ENCODE peak calls at places on chromosomes 7 and 10, in eight cellular contexts. N is pulmonary artery endothelial cell; U is CD8-positive, alpha-beta memory T cell; H is NCI-H1105; O is MCF 10A; Y is LoVo; P is esophagus muscularis mucosa; K is amniotic stem cell. D is an unnamed sample.

GRCh38 chr10:3106908-3107425 is 39.6 kb downstream of the PFKP start:
- DNase-seq in N (no peak), U (no peak), H (no peak), O (no peak), Y (no peak), P (no peak), K (no peak), D (no peak)

GRCh38 chr7:158525648-158526484 is 61.8 kb downstream of the PTPRN2 start:
- DNase-seq in N (no peak), U (no peak), H (no peak), O (no peak), Y (no peak), P (no peak), K (no peak), D (no peak)

GRCh38 chr7:157569967-157570366 is 233.2 kb downstream of the DNAJB6 start:
- DNase-seq in N (no peak), U (no peak), H (no peak), O (no peak), Y (no peak), P (no peak), K (no peak), D (no peak)

GRCh38 chr7:93043393-93043985 is 74.3 kb downstream of the SAMD9 start:
- DNase-seq in N (no peak), U (no peak), H (no peak), O (peak), Y (no peak), P (no peak), K (peak), D (peak)

GRCh38 chr10:119517235-119518141 is 25.0 kb downstream of the RGS10 start:
- DNase-seq in N (no peak), U (peak), H (no peak), O (no peak), Y (no peak), P (no peak), K (no peak), D (peak)

GRCh38 chr7:13979671-13980438 is 9.6 kb downstream of the ETV1 start:
- DNase-seq in N (no peak), U (no peak), H (no peak), O (peak), Y (no peak), P (no peak), K (peak), D (peak)

GRCh38 chr7:139995034-139995915 is 67.5 kb downstream of the PARP12 start:
- DNase-seq in N (no peak), U (no peak), H (no peak), O (peak), Y (no peak), P (no peak), K (no peak), D (no peak)

GRCh38 chr10:35423505-35424306 is 87.4 kb downstream of the CCNY start:
- DNase-seq in N (no peak), U (no peak), H (no peak), O (peak), Y (no peak), P (no peak), K (peak), D (no peak)

GRCh38 chr10:51031995-51032394 is 42.3 kb upstream of the PRKG1 start:
- DNase-seq in N (no peak), U (no peak), H (no peak), O (no peak), Y (no peak), P (no peak), K (no peak), D (no peak)

GRCh38 chr7:1919539-1920265 is 249.6 kb downstream of the ELFN1 start:
- DNase-seq in N (no peak), U (peak), H (no peak), O (no peak), Y (no peak), P (no peak), K (no peak), D (no peak)

GRCh38 chr7:141275350-141275749 is 201.5 kb downstream of the TMEM178B start:
- DNase-seq in N (no peak), U (no peak), H (no peak), O (no peak), Y (no peak), P (no peak), K (no peak), D (no peak)

GRCh38 chr10:56028299-56029132 is 332.5 kb downstream of the ZWINT start:
- DNase-seq in N (no peak), U (no peak), H (no peak), O (no peak), Y (no peak), P (no peak), K (no peak), D (no peak)

GRCh38 chr7:116468534-116468933 is 31.0 kb upstream of the CAV2 start:
- DNase-seq in N (no peak), U (no peak), H (no peak), O (no peak), Y (no peak), P (no peak), K (no peak), D (no peak)

GRCh38 chr7:124692420-124692819 is 73.2 kb downstream of the GPR37 start:
- DNase-seq in N (no peak), U (no peak), H (no peak), O (peak), Y (no peak), P (no peak), K (no peak), D (no peak)

GRCh38 chr10:76946268-76946667 is 691.3 kb downstream of the KCNMA1 start:
- DNase-seq in N (no peak), U (no peak), H (no peak), O (peak), Y (no peak), P (no peak), K (no peak), D (no peak)

GRCh38 chr10:117320050-117320665 is 55.1 kb downstream of the PDZD8 start:
- DNase-seq in N (no peak), U (peak), H (peak), O (peak), Y (peak), P (no peak), K (peak), D (peak)

D was measured in dermis microvascular lymphatic vessel endothelial cell.